ENCODE peak calls at places on chromosome 13, in nine cellular contexts. P, I, M, F, K, U, J, H and W are unnamed samples.

GRCh38 chr13:113584205-113584869 is at the start of gene TFDP1:
- DNase-seq in M (peak; percentile 53), P (peak; percentile 71), H (peak; percentile 81), F (peak; percentile 63), K (peak; percentile 22), U (no peak), J (peak; percentile 90), I (peak; percentile 96), W (peak; percentile 79)

GRCh38 chr13:102847272-102848234 is 1.7 kb downstream of the ERCC5 start:
- DNase-seq in I (no peak), P (no peak), K (no peak), H (peak; percentile 11), M (no peak), J (peak; percentile 19), F (no peak), U (no peak), W (no peak)

GRCh38 chr13:42075517-42075916 is 27.1 kb downstream of the DGKH start:
- DNase-seq in U (no peak), M (no peak), H (no peak), K (no peak), I (no peak), F (no peak), J (peak; percentile 22), P (no peak), W (no peak)

GRCh38 chr13:35818577-35819165 is 312.5 kb downstream of the DCLK1 start:
- DNase-seq in H (no peak), J (peak; percentile 3), I (peak; percentile 3), U (no peak), P (no peak), F (no peak), K (no peak), M (no peak), W (no peak)

GRCh38 chr13:22926176-22927007 is 254.4 kb upstream of the SGCG start:
- DNase-seq in H (no peak), U (peak; percentile 84), M (no peak), I (no peak), F (peak; percentile 84), J (no peak), K (peak; percentile 77), P (peak; percentile 60), W (peak; percentile 67)

GRCh38 chr13:67230774-67231480 is 791 bp upstream of the PCDH9 start:
- DNase-seq in I (peak; percentile 35), P (peak; percentile 30), H (peak; percentile 20), U (peak; percentile 32), K (peak; percentile 38), J (peak; percentile 29), F (peak; percentile 64), M (no peak), W (peak; percentile 39)

GRCh38 chr13:106835477-106835876 is 267.5 kb upstream of the ARGLU1 start:
- DNase-seq in M (no peak), U (no peak), I (no peak), P (no peak), H (no peak), J (no peak), F (no peak), K (no peak), W (no peak)

GRCh38 chr13:21733475-21734311 is 62.8 kb downstream of the FGF9 start:
- DNase-seq in U (no peak), I (no peak), H (no peak), K (no peak), P (no peak), F (no peak), M (no peak), J (no peak), W (no peak)